ENCODE peak calls at places on chromosome 19, in five cellular contexts. P, I, E, B and X are unnamed samples.

GRCh38 chr19:30898353-30899103 is 450.7 kb downstream of the TSHZ3 start:
- DNase-seq in E (peak), P (no peak), B (no peak), I (no peak), X (no peak)

GRCh38 chr19:50669319-50670101 is 20.3 kb downstream of the C19orf81 start:
- DNase-seq in E (no peak), B (no peak), I (no peak), P (no peak), X (no peak)

GRCh38 chr19:10006335-10006708 is 4.0 kb downstream of the COL5A3 start:
- DNase-seq in P (no peak), E (no peak), B (no peak), I (no peak), X (no peak)

GRCh38 chr19:6473652-6474051 is 7.9 kb downstream of the DENND1C start:
- DNase-seq in E (no peak), I (no peak), B (no peak), P (no peak), X (no peak)

GRCh38 chr19:18700501-18701249 is 17.2 kb downstream of the CRTC1 start:
- DNase-seq in P (peak), E (no peak), I (peak), B (no peak), X (peak)

GRCh38 chr19:18291019-18291524 is 9.7 kb upstream of the JUND start:
- DNase-seq in E (no peak), I (no peak), B (no peak), P (no peak), X (no peak)

GRCh38 chr19:34837262-34837661 is 64.2 kb upstream of the ZNF599 start:
- DNase-seq in P (no peak), I (no peak), E (no peak), B (no peak), X (no peak)

GRCh38 chr19:34430738-34431625 is 2.8 kb downstream of the UBA2 start:
- DNase-seq in B (peak), I (no peak), P (peak), E (no peak), X (peak)

GRCh38 chr19:8517551-8518442 is 3.8 kb upstream of the ZNF414 start:
- DNase-seq in B (no peak), I (no peak), E (no peak), P (no peak), X (no peak)

GRCh38 chr19:10408511-10409291 is 5.4 kb upstream of the CDC37 start:
- DNase-seq in P (no peak), E (no peak), I (no peak), B (no peak), X (no peak)

GRCh38 chr19:49857061-49857833 is 6.3 kb downstream of the PTOV1 start:
- DNase-seq in P (no peak), B (no peak), I (no peak), E (no peak), X (no peak)

GRCh38 chr19:36488816-36489138 is 584 bp downstream of the ZNF566 start:
- DNase-seq in E (no peak), I (no peak), P (no peak), B (peak), X (peak)

GRCh38 chr19:38003427-38004099 is 96.6 kb downstream of the SIPA1L3 start:
- DNase-seq in B (no peak), I (peak), P (no peak), E (no peak), X (no peak)

GRCh38 chr19:51599084-51599483 is 28.0 kb downstream of the ZNF175 start:
- DNase-seq in I (no peak), P (no peak), B (no peak), E (no peak), X (no peak)

GRCh38 chr19:34982275-34982674 is 17.8 kb upstream of the GRAMD1A start:
- DNase-seq in I (no peak), E (no peak), P (no peak), B (no peak), X (no peak)

GRCh38 chr19:8036438-8037099 is 16.0 kb upstream of the CCL25 start:
- DNase-seq in I (no peak), P (no peak), E (no peak), B (no peak), X (no peak)

GRCh38 chr19:48711106-48711662 is 8.3 kb downstream of the MAMSTR start:
- DNase-seq in E (no peak), I (no peak), B (no peak), P (no peak), X (no peak)

GRCh38 chr19:1292419-1293151 is 6.9 kb downstream of the EFNA2 start:
- DNase-seq in E (no peak), B (no peak), I (no peak), P (no peak), X (no peak)

GRCh38 chr19:28956421-28956820 is 256.5 kb downstream of the UQCRFS1 start:
- DNase-seq in B (no peak), P (no peak), E (no peak), I (no peak), X (no peak)

GRCh38 chr19:16628984-16629691 is 1.1 kb upstream of the MED26 start:
- DNase-seq in B (no peak), I (peak), E (no peak), P (no peak), X (no peak)

GRCh38 chr19:51450730-51451307 is 7.4 kb downstream of the SIGLEC8 start:
- DNase-seq in B (no peak), I (no peak), P (no peak), E (no peak), X (no peak)

GRCh38 chr19:33171916-33172359 is 22.2 kb upstream of the LRP3 start:
- DNase-seq in P (no peak), B (no peak), I (no peak), E (no peak), X (no peak)

GRCh38 chr19:49790866-49791265 is 22.2 kb downstream of the FUZ start:
- DNase-seq in B (no peak), E (no peak), I (no peak), P (no peak), X (no peak)

GRCh38 chr19:9674669-9675357 is at the start of gene ZNF562:
- DNase-seq in E (peak), P (peak), B (peak), I (peak), X (peak)

GRCh38 chr19:34118879-34119748 is 53.2 kb upstream of the LSM14A start:
- DNase-seq in B (no peak), E (no peak), P (no peak), I (no peak), X (no peak)

GRCh38 chr19:53037101-53038097 is 7.1 kb upstream of the ERVV-2 start:
- DNase-seq in B (no peak), I (no peak), P (no peak), E (no peak), X (no peak)

GRCh38 chr19:2270572-2271515 is 11.1 kb downstream of the PEAK3 start:
- DNase-seq in P (no peak), B (peak), E (no peak), I (no peak), X (no peak)

GRCh38 chr19:32287811-32288227 is 57.6 kb upstream of the ZNF507 start:
- DNase-seq in B (peak), I (no peak), E (peak), P (no peak), X (no peak)

GRCh38 chr19:10286803-10287737 is at the start of gene ICAM4:
- DNase-seq in B (peak), E (no peak), I (no peak), P (no peak), X (no peak)

GRCh38 chr19:28920269-28921066 is 292.5 kb downstream of the UQCRFS1 start:
- DNase-seq in E (peak), I (no peak), P (no peak), B (no peak), X (no peak)

GRCh38 chr19:42023121-42023942 is 29.3 kb upstream of the ATP1A3 start:
- DNase-seq in E (no peak), P (no peak), I (no peak), B (peak), X (no peak)

GRCh38 chr19:13864513-13865242 is 12.3 kb upstream of the NANOS3 start:
- DNase-seq in I (no peak), E (no peak), B (no peak), P (no peak), X (no peak)

GRCh38 chr19:49155005-49155826 is at the start of gene HRC:
- DNase-seq in B (peak), E (no peak), I (no peak), P (no peak), X (no peak)

GRCh38 chr19:40274585-40275544 is 10.3 kb downstream of the AKT2 start:
- DNase-seq in B (no peak), E (no peak), P (peak), I (no peak), X (peak)

GRCh38 chr19:58543826-58544590 is at the start of gene TRIM28:
- DNase-seq in B (peak), E (peak), P (peak), I (peak), X (peak)

GRCh38 chr19:33878912-33879810 is 82.5 kb downstream of the KCTD15 start:
- DNase-seq in P (no peak), E (no peak), B (no peak), I (no peak), X (no peak)

GRCh38 chr19:3904233-3904632 is 23.7 kb downstream of the ATCAY start:
- DNase-seq in I (no peak), E (no peak), P (no peak), B (no peak), X (no peak)

GRCh38 chr19:15293751-15294505 is 38.4 kb downstream of the BRD4 start:
- DNase-seq in I (no peak), E (no peak), B (no peak), P (no peak), X (no peak)

GRCh38 chr19:1904385-1905070 is 671 bp upstream of the ADAT3 start:
- DNase-seq in I (peak), P (no peak), E (peak), B (no peak), X (peak)

GRCh38 chr19:47589824-47590223 is 16.9 kb upstream of the ZNF541 start:
- DNase-seq in B (no peak), P (no peak), I (no peak), E (no peak), X (no peak)

GRCh38 chr19:47595937-47596336 is 13.0 kb upstream of the BICRA start:
- DNase-seq in E (no peak), P (no peak), B (no peak), I (no peak), X (no peak)

GRCh38 chr19:47598407-47599349 is 10.3 kb upstream of the BICRA start:
- DNase-seq in I (no peak), E (peak), P (no peak), B (peak), X (no peak)

DNA sequence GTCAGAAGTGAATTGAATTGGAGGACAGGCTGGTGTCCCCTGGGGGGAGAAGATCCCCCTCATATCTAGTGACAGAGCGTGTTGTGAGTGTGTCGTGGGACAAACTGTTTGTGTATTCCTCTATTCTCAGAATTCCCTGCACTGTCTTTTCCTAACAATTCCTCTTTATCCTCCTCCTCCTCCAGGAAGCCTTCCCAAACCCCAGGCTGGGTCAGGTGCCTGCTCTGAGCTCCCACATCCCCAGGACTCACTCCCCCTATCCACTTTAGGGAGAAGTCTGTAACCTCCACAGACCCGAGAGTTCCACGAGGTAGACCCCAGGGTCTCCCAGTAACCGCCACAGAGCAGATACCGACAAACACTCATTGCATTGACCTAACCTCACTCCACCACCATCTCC is 15.1 kb upstream of the BICRA start:
- DNase-seq in B (no peak), E (no peak), I (no peak), P (no peak), X (no peak)
- TF ChIP-seq TAF1 in B (no peak), E (no peak), I (no peak), P (no peak), X (no peak)

GRCh38 chr19:44756089-44756562 is 7.6 kb downstream of the BCL3 start:
- DNase-seq in E (no peak), I (no peak), P (no peak), B (no peak), X (no peak)

GRCh38 chr19:44754743-44755066 is 6.2 kb downstream of the BCL3 start:
- DNase-seq in E (no peak), I (no peak), B (no peak), P (no peak), X (no peak)

GRCh38 chr19:44753932-44754742 is 5.6 kb downstream of the BCL3 start:
- DNase-seq in P (peak), I (no peak), B (no peak), E (no peak), X (peak)

GRCh38 chr19:44753619-44753931 is 5.1 kb downstream of the BCL3 start:
- DNase-seq in P (no peak), I (no peak), E (no peak), B (no peak), X (no peak)

DNA sequence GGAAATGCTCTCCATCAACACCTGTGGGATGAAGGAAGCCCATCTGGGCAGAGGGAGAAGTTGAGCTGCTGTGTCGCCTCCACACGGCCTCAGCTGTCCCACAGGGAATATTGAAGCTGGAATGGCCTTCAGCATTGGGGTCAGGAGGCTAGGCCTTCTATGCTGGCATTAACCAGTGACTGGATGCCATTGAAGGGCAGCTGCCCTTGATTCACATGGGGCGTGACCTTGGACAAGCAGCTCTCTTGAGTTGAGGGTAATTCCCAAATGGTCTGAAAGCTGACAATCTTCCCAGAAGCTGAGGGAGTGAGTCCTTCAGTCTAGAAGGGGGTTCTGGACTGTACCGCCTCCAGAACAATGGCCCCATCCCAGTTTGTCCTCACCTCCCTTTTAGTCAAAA is 6.7 kb downstream of the BCL3 start:
- DNase-seq in E (no peak), I (no peak), B (no peak), P (no peak), X (no peak)
- TF ChIP-seq POLR2AphosphoS5 in E (no peak), I (no peak), B (no peak), P (no peak), X (no peak)

GRCh38 chr19:45405435-45406164 is 731 bp upstream of the PPP1R13L start:
- DNase-seq in B (peak), E (no peak), P (peak), I (peak), X (peak)

GRCh38 chr19:45406165-45406956 is at the start of gene POLR1G:
- DNase-seq in B (peak), I (peak), P (peak), E (no peak), X (peak)

GRCh38 chr19:45403781-45404556 is 900 bp downstream of the PPP1R13L start:
- DNase-seq in I (no peak), P (peak), E (no peak), B (peak), X (peak)

GRCh38 chr19:45403272-45403671 is 1.6 kb downstream of the PPP1R13L start:
- DNase-seq in B (no peak), I (no peak), E (no peak), P (no peak), X (no peak)

DNA sequence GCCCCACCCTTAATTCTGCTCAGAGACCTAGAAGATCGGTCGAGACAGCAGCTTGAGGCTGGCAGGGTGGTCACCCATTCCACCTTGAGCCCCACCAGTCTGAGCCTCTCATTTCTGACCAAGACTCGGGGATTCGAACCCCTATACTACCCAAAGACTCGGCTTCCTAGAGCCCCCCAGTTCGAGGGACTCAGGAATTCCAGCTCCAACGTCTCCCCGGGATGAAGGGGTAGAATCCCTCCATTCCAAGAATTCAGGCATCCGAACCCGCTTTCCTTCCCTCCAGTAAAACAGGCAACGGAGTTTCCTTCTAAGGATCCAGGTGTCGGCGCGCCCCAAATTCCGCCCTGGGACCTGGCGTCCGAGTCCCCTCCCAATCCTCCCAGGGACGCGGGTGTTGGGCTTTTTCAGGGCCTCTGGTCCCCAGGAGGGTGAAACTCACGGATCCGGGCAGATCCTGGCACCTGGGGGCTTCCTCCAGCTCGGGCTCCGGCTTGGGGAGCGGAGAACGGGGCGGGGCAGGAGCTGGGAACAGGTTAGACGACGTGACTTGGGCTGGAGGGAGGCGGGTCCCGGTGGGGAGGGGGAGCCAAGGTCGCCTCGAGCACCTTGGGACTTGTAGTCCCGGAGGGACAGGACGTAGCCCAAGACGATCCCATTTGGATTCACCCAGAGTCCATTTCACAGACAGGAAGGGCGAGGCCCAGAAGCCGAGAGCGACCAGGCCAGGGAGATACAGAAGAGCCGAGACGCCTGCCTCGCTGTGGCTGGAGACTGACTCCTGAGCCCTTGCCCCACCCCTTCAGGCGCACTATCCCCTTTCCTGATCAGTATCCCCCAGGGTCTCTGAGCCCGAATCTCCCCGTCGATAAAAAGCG is at the start of gene PPP1R13L:
- DNase-seq in P (no peak), I (peak), E (no peak), B (peak), X (peak)
- TF ChIP-seq POLR2A in P (no peak), I (no peak), E (no peak), B (peak), X (no peak)

GRCh38 chr19:5079410-5079774 is 110.5 kb downstream of the KDM4B start:
- DNase-seq in E (no peak), I (no peak), P (no peak), B (no peak), X (no peak)

GRCh38 chr19:5080809-5081208 is 111.9 kb downstream of the KDM4B start:
- DNase-seq in B (no peak), P (no peak), I (no peak), E (no peak), X (no peak)

GRCh38 chr19:5080030-5080644 is 111.2 kb downstream of the KDM4B start:
- DNase-seq in E (no peak), P (no peak), B (no peak), I (no peak), X (no peak)

GRCh38 chr19:5083547-5083965 is 114.6 kb downstream of the KDM4B start:
- DNase-seq in I (no peak), B (no peak), E (no peak), P (no peak), X (no peak)

DNA sequence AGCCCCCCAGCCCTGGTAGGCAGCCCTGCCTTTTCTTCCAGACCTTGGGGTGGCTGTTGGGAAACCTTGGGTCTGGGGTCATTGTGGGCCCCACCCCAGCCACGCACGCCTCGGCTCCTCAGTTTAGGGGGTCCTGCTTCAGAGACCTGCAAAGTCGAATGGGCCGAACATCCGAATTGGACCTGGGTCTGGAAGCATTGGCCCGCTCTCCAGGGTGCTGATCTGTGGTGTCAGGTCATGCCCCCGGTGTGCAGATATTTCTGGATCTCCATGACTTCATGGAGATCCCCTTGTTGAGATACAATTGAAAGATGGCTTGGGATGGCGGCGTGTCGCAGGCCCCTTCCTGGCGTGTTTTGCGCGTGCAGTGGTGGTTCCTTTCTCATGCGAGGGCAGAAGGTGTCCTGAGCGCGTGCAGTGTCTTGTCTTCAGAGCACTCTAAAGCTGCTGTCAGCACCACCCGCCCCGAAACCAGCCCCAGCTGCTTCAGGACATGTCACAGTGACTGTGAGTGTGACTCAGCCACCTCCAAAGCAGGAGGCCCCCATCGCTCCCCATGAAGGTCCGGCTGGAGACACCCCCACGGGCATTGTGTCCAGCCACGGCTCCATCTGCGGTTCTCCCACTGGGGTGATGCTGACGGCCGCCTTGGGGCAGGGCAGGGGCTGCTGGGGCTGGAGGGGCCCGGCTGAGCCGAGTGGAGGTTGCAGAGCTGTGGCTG is 112.7 kb downstream of the KDM4B start:
- DNase-seq in I (no peak), P (no peak), E (no peak), B (no peak), X (no peak)
- TF ChIP-seq TAF1 in I (no peak), P (no peak), E (no peak), B (no peak), X (no peak)